ENCODE peak calls at places on chromosome 15, in four cellular contexts. V, N, M and Y are unnamed samples.

GRCh38 chr15:61634837-61635236 is 405.7 kb upstream of the RORA start:
- DNase-seq in V (no peak), N (no peak), M (no peak), Y (no peak)

GRCh38 chr15:65917407-65917756 is 48.1 kb downstream of the RAB11A start:
- DNase-seq in V (no peak), N (no peak), M (no peak), Y (no peak)

GRCh38 chr15:31328999-31329639 is 2.5 kb downstream of the KLF13 start:
- DNase-seq in V (peak; percentile 31), N (no peak), M (peak; percentile 11), Y (no peak)

GRCh38 chr15:38696790-38697495 is 132.3 kb upstream of the RASGRP1 start:
- DNase-seq in V (no peak), N (no peak), M (no peak), Y (no peak)

GRCh38 chr15:100880139-100880896 is 687 bp downstream of the ALDH1A3 start:
- DNase-seq in V (no peak), N (no peak), M (no peak), Y (no peak)

GRCh38 chr15:68618339-68619302 is 39.8 kb downstream of the CORO2B start:
- DNase-seq in V (no peak), N (no peak), M (no peak), Y (no peak)

GRCh38 chr15:72859023-72859756 is 75.6 kb upstream of the ADPGK start:
- DNase-seq in V (no peak), N (no peak), M (no peak), Y (no peak)

GRCh38 chr15:66515901-66516322 is 10.8 kb downstream of the ZWILCH start:
- DNase-seq in V (no peak), N (no peak), M (no peak), Y (no peak)

GRCh38 chr15:67165653-67166260 is 88.7 kb downstream of the AAGAB start:
- DNase-seq in V (no peak), N (no peak), M (no peak), Y (no peak)

GRCh38 chr15:89139613-89140499 is 51.6 kb downstream of the ABHD2 start:
- DNase-seq in V (no peak), N (peak; percentile 62), M (no peak), Y (no peak)

GRCh38 chr15:96349034-96349932 is 18.8 kb downstream of the NR2F2 start:
- DNase-seq in V (no peak), N (no peak), M (no peak), Y (no peak)

GRCh38 chr15:82159922-82160321 is 102.6 kb downstream of the EFL1 start:
- DNase-seq in V (peak; percentile 34), N (no peak), M (no peak), Y (no peak)

GRCh38 chr15:77456746-77457618 is 36.3 kb downstream of the HMG20A start:
- DNase-seq in V (no peak), N (no peak), M (no peak), Y (no peak)

GRCh38 chr15:42491540-42492225 is 742 bp upstream of the ZNF106 start:
- DNase-seq in V (peak; percentile 25), N (peak; percentile 27), M (no peak), Y (no peak)

GRCh38 chr15:68415501-68416157 is 16.3 kb downstream of the ITGA11 start:
- DNase-seq in V (no peak), N (no peak), M (peak; percentile 32), Y (no peak)

GRCh38 chr15:68352401-68353062 is 75.0 kb downstream of the FEM1B start:
- DNase-seq in V (peak; percentile 53), N (no peak), M (no peak), Y (peak; percentile 21)

GRCh38 chr15:73996939-73997338 is 2.4 kb downstream of the PML start:
- DNase-seq in V (no peak), N (no peak), M (peak; percentile 28), Y (no peak)

GRCh38 chr15:73789491-73790240 is 36.5 kb upstream of the INSYN1 start:
- DNase-seq in V (no peak), N (no peak), M (no peak), Y (no peak)

GRCh38 chr15:71709808-71710418 is 100.4 kb upstream of the NR2E3 start:
- DNase-seq in V (no peak), N (no peak), M (no peak), Y (no peak)

GRCh38 chr15:39454189-39454986 is 126.5 kb upstream of the THBS1 start:
- DNase-seq in V (no peak), N (peak; percentile 43), M (no peak), Y (no peak)

GRCh38 chr15:79339588-79340314 is 28.8 kb downstream of the TMED3 start:
- DNase-seq in V (peak; percentile 47), N (peak; percentile 13), M (peak; percentile 47), Y (no peak)

GRCh38 chr15:53251998-53252397 is 461.9 kb upstream of the ONECUT1 start:
- DNase-seq in V (no peak), N (peak; percentile 23), M (no peak), Y (no peak)

GRCh38 chr15:89444855-89445254 is 51.5 kb downstream of the RHCG start:
- DNase-seq in V (no peak), N (no peak), M (no peak), Y (no peak)

GRCh38 chr15:85044251-85044853 is 62.7 kb downstream of the PDE8A start:
- DNase-seq in V (peak; percentile 42), N (peak; percentile 63), M (peak; percentile 72), Y (peak; percentile 44)

GRCh38 chr15:72998681-72999466 is 53.4 kb upstream of the NEO1 start:
- DNase-seq in V (no peak), N (no peak), M (no peak), Y (no peak)

GRCh38 chr15:38885001-38885400 is 320.4 kb upstream of the RASGRP1 start:
- DNase-seq in V (no peak), N (peak; percentile 15), M (no peak), Y (no peak)

GRCh38 chr15:91469627-91470567 is 369.8 kb downstream of the SV2B start:
- DNase-seq in V (no peak), N (no peak), M (peak; percentile 50), Y (no peak)

GRCh38 chr15:91473894-91474293 is 373.8 kb downstream of the SV2B start:
- DNase-seq in V (no peak), N (no peak), M (no peak), Y (no peak)

GRCh38 chr15:91468861-91469260 is 368.8 kb downstream of the SV2B start:
- DNase-seq in V (no peak), N (no peak), M (no peak), Y (no peak)

GRCh38 chr15:91472316-91472756 is 372.3 kb downstream of the SV2B start:
- DNase-seq in V (no peak), N (no peak), M (no peak), Y (no peak)

DNA sequence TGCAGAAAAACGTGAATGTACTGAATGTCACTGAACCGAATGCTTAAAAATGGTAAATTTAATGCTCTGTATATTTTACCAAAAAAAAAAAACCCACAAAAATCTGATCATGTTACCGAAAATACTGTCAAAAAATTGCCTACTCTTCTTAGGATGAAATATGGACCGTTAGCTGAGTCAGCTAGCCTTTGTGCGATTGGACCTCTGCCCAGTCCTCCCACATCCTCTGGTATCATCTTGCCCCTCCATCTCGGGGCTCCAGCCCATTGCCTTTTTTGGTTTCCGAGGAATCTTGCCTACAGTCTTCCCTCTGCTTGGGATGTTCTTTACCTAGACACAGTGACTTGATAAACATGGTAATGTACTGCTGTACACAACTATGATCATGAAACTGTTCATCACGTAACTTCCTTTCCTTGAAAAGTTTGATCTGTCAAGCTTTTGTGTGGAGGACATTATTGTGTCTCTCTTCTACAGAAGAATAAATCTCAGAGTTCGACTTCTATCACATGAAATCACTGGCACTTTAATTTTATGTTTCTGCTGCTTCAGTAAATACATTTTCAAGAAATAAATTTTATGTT is 371.4 kb downstream of the SV2B start:
- DNase-seq in V (no peak), N (no peak), M (peak; percentile 72), Y (no peak)
- TF ChIP-seq CHD4 in V (no peak), N (no peak), M (no peak), Y (no peak)

GRCh38 chr15:33580526-33580925 is 269.8 kb downstream of the RYR3 start:
- DNase-seq in V (no peak), N (no peak), M (no peak), Y (no peak)
- TF ChIP-seq RFX5 in V (no peak), N (no peak), M (no peak), Y (no peak)

GRCh38 chr15:50685976-50686467 is 575 bp downstream of the TRPM7 start:
- DNase-seq in V (peak; percentile 38), N (peak; percentile 38), M (peak; percentile 86), Y (peak; percentile 26)
- TF ChIP-seq CHD4 in V (no peak), N (no peak), M (no peak), Y (no peak)

DNA sequence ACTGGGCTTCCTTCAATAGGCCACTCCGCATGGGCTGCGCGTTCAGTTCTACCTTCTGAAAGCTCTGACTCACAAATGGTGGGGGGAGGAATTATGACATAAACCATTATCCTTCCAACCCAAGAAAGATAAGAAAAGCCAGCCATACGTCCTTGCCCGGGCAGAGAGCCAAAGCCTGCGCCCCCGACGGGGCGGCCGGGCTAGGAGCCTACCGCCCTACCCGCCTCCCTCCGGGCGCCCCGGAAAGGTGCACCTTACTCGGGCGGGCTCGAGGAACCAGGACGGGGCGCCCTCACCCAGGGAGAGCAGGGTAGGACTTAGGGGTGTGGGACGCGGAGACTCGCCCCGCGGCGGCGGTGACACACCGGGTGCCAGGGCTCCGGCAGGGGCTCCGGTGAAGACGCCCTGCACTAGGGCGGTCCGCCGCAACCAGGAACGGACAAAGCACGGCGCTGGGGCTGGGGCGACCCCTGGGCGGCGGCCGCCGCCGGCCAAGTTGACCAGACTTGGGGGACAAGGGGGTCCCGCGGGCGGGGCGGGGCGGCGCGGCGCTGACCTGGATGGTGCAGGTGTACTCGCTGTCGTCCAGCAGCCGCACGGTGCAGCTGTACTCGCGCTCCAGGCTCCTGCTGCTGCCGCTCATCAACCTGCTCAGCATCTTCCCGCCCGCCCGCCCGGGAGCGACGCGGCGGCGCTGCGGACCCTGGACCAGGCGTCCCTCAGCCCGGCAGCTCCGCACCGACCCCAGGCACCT is 497 bp downstream of the FRMD5 start:
- DNase-seq in V (peak; percentile 30), N (no peak), M (peak; percentile 30), Y (no peak)
- TF ChIP-seq RFX5 in V (no peak), N (no peak), M (no peak), Y (no peak)

GRCh38 chr15:48331796-48332641 is 790 bp downstream of the DUT start:
- DNase-seq in V (peak; percentile 33), N (peak; percentile 21), M (peak; percentile 84), Y (no peak)

GRCh38 chr15:48333553-48333952 is 2.3 kb downstream of the DUT start:
- DNase-seq in V (no peak), N (peak; percentile 39), M (peak; percentile 30), Y (no peak)

GRCh38 chr15:48330855-48331795 is at the start of gene DUT:
- DNase-seq in V (peak; percentile 25), N (peak; percentile 40), M (peak; percentile 84), Y (peak; percentile 39)

GRCh38 chr15:48334260-48334659 is 3.0 kb downstream of the DUT start:
- DNase-seq in V (no peak), N (no peak), M (peak; percentile 42), Y (no peak)

GRCh38 chr15:48332642-48333034 is 1.4 kb downstream of the DUT start:
- DNase-seq in V (no peak), N (no peak), M (no peak), Y (no peak)
- TF ChIP-seq CHD4 in V (no peak), N (no peak), M (no peak), Y (no peak)

GRCh38 chr15:24678485-24678884 is 2.9 kb downstream of the NPAP1 start:
- DNase-seq in V (peak; percentile 12), N (no peak), M (no peak), Y (no peak)

GRCh38 chr15:24676431-24676830 is 856 bp downstream of the NPAP1 start:
- DNase-seq in V (no peak), N (no peak), M (no peak), Y (no peak)

GRCh38 chr15:24675332-24676144 is at the start of gene NPAP1:
- DNase-seq in V (no peak), N (no peak), M (no peak), Y (no peak)
- TF ChIP-seq RFX5 in V (no peak), N (no peak), M (no peak), Y (no peak)

GRCh38 chr15:62847900-62848489 is 194.6 kb upstream of the TPM1 start:
- DNase-seq in V (peak; percentile 79), N (peak; percentile 44), M (peak; percentile 67), Y (no peak)
- TF ChIP-seq CHD4 in V (no peak), N (peak; percentile 38), M (no peak), Y (no peak)